ENCODE peak calls at places on chromosome 1, in five cellular contexts. C is GM19239; F is effector memory CD8-positive, alpha-beta T cell; W is SHP77; S is CD4-positive, alpha-beta memory T cell. Y is an unnamed sample.

GRCh38 chr1:204072951-204073836 is at the start of gene SOX13:
- DNase-seq in W (peak; percentile 71), S (peak; percentile 14), F (no peak), C (no peak), Y (no peak)

GRCh38 chr1:13778431-13778830 is 78.4 kb downstream of the PRDM2 start:
- DNase-seq in S (no peak), C (no peak), W (no peak), F (no peak), Y (no peak)

GRCh38 chr1:205630241-205630640 is 1.6 kb downstream of the ELK4 start:
- DNase-seq in W (no peak), C (no peak), F (no peak), S (no peak), Y (no peak)

GRCh38 chr1:80579055-80579454 is 1221.7 kb upstream of the ADGRL2 start:
- DNase-seq in C (no peak), F (no peak), S (no peak), W (no peak), Y (no peak)

GRCh38 chr1:22877980-22878379 is 94.7 kb downstream of the LACTBL1 start:
- DNase-seq in W (no peak), C (no peak), F (no peak), S (no peak), Y (no peak)

GRCh38 chr1:15295676-15296075 is 48.7 kb downstream of the FHAD1 start:
- DNase-seq in S (no peak), F (no peak), C (no peak), W (no peak), Y (no peak)

GRCh38 chr1:30383131-30383793 is 340.1 kb downstream of the MATN1 start:
- DNase-seq in C (no peak), W (no peak), F (no peak), S (no peak), Y (no peak)

GRCh38 chr1:172484252-172484651 is 40.4 kb upstream of the PIGC start:
- DNase-seq in S (no peak), F (no peak), C (no peak), W (no peak), Y (no peak)

GRCh38 chr1:16716691-16717173 is 23.6 kb upstream of the RNU1-4 start:
- DNase-seq in F (no peak), W (no peak), S (no peak), C (no peak), Y (no peak)

GRCh38 chr1:181504294-181505115 is 21.2 kb downstream of the CACNA1E start:
- DNase-seq in W (peak; percentile 45), C (peak; percentile 45), S (no peak), F (no peak), Y (peak; percentile 69)

GRCh38 chr1:92504751-92505692 is 18.3 kb upstream of the GFI1 start:
- DNase-seq in W (no peak), S (no peak), C (no peak), F (no peak), Y (no peak)

GRCh38 chr1:202873026-202873425 is 15.9 kb downstream of the RABIF start:
- DNase-seq in F (no peak), C (no peak), S (no peak), W (no peak), Y (no peak)

GRCh38 chr1:89986020-89986419 is 8.9 kb upstream of the ZNF326 start:
- DNase-seq in S (no peak), C (no peak), F (no peak), W (no peak), Y (peak; percentile 25)

GRCh38 chr1:27536004-27536757 is 46.2 kb upstream of the WASF2 start:
- DNase-seq in W (no peak), S (no peak), F (no peak), C (no peak), Y (no peak)